ENCODE peak calls at places on chromosomes 2 and 18, in five cellular contexts. One of them, this sample, is unnamed.

GRCh38 chr18:62549755-62550154 is 26.9 kb downstream of the ZCCHC2 start:
- DNase-seq in brain microvascular endothelial cell: no peak
- DNase-seq in heart left ventricle: no peak
- DNase-seq in colonic mucosa: no peak
- DNase-seq in OCI-LY7: no peak
- DNase-seq in this sample: no peak

GRCh38 chr2:236825989-236826510 is 256.4 kb downstream of the ACKR3 start:
- DNase-seq in brain microvascular endothelial cell: no peak
- DNase-seq in heart left ventricle: no peak
- DNase-seq in OCI-LY7: no peak
- DNase-seq in colonic mucosa: no peak
- DNase-seq in this sample: no peak

GRCh38 chr2:165161510-165161909 is 42.3 kb downstream of the SCN3A start:
- DNase-seq in brain microvascular endothelial cell: peak
- DNase-seq in heart left ventricle: no peak
- DNase-seq in OCI-LY7: no peak
- DNase-seq in colonic mucosa: no peak
- DNase-seq in this sample: no peak

GRCh38 chr18:63177822-63178525 is 141.6 kb downstream of the BCL2 start:
- DNase-seq in brain microvascular endothelial cell: no peak
- DNase-seq in OCI-LY7: no peak
- DNase-seq in heart left ventricle: no peak
- DNase-seq in colonic mucosa: peak
- DNase-seq in this sample: peak

GRCh38 chr18:51151568-51152511 is 45.6 kb downstream of the MEX3C start:
- DNase-seq in colonic mucosa: no peak
- DNase-seq in OCI-LY7: peak
- DNase-seq in heart left ventricle: no peak
- DNase-seq in brain microvascular endothelial cell: no peak
- DNase-seq in this sample: no peak

GRCh38 chr2:29025711-29026110 is 44.6 kb downstream of the TOGARAM2 start:
- DNase-seq in OCI-LY7: no peak
- DNase-seq in heart left ventricle: no peak
- DNase-seq in brain microvascular endothelial cell: no peak
- DNase-seq in colonic mucosa: no peak
- DNase-seq in this sample: no peak

GRCh38 chr2:135494503-135494902 is 36.5 kb downstream of the ZRANB3 start:
- DNase-seq in heart left ventricle: no peak
- DNase-seq in OCI-LY7: no peak
- DNase-seq in colonic mucosa: no peak
- DNase-seq in brain microvascular endothelial cell: peak
- DNase-seq in this sample: no peak

GRCh38 chr2:32135409-32135808 is 30.3 kb upstream of the SLC30A6 start:
- DNase-seq in heart left ventricle: no peak
- DNase-seq in colonic mucosa: peak
- DNase-seq in OCI-LY7: peak
- DNase-seq in brain microvascular endothelial cell: peak
- DNase-seq in this sample: no peak

GRCh38 chr2:38146917-38147307 is 71.0 kb upstream of the CYP1B1 start:
- DNase-seq in heart left ventricle: peak
- DNase-seq in OCI-LY7: no peak
- DNase-seq in colonic mucosa: no peak
- DNase-seq in brain microvascular endothelial cell: peak
- DNase-seq in this sample: peak

GRCh38 chr2:207148025-207148424 is 17.7 kb downstream of the KLF7 start:
- DNase-seq in colonic mucosa: no peak
- DNase-seq in brain microvascular endothelial cell: no peak
- DNase-seq in heart left ventricle: no peak
- DNase-seq in OCI-LY7: no peak
- DNase-seq in this sample: no peak
- H3K27ac ChIP-seq in colonic mucosa: no peak
- H3K27ac ChIP-seq in brain microvascular endothelial cell: no peak
- H3K27ac ChIP-seq in heart left ventricle: no peak
- H3K27ac ChIP-seq in OCI-LY7: no peak
- H3K27ac ChIP-seq in this sample: no peak

GRCh38 chr2:180246281-180246680 is 239.2 kb upstream of the CWC22 start:
- DNase-seq in colonic mucosa: no peak
- DNase-seq in heart left ventricle: no peak
- DNase-seq in OCI-LY7: no peak
- DNase-seq in brain microvascular endothelial cell: no peak
- DNase-seq in this sample: no peak

GRCh38 chr2:180247658-180248057 is 240.6 kb upstream of the CWC22 start:
- DNase-seq in heart left ventricle: no peak
- DNase-seq in colonic mucosa: no peak
- DNase-seq in brain microvascular endothelial cell: no peak
- DNase-seq in OCI-LY7: no peak
- DNase-seq in this sample: no peak
- H3K27ac ChIP-seq in heart left ventricle: no peak
- H3K27ac ChIP-seq in colonic mucosa: no peak
- H3K27ac ChIP-seq in brain microvascular endothelial cell: no peak
- H3K27ac ChIP-seq in OCI-LY7: no peak
- H3K27ac ChIP-seq in this sample: no peak

DNA sequence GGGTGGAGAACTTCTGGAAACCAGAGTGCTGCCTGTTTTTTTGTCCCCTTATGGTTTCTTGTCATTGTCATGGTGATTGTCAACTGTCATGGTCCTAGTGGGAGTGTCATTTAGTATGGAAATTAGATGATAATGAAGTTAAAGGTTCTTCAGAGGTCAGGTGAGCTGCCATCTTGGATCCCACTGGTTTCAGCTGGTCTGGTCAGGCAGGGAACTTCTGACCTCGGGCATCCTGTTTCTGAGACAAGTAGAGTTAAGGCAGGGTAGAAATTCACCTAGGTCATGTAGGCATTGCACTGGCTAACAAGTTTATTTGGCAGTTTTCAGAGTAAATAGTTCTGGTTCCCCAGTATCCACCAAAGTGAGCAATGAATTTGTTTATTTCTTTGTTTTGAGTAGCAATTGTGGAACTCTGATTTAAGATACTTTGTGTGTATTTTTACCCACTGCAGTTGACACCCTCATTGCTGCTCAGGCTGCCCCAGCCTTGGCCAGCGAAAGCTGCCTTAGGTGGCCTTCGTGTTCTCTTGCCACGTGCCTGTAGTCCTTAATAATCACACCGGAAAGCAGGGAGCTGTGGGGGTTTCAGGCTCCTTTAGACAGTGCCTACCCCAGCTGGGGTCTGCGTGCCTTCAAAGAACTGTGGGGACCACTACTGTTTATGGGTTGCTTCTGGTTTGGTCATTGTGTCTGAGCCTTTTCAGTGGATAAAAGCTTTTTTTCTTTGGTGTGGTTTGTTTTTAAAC is 48.7 kb downstream of the NCK2 start:
- DNase-seq in colonic mucosa: no peak
- DNase-seq in OCI-LY7: no peak
- DNase-seq in heart left ventricle: no peak
- DNase-seq in brain microvascular endothelial cell: no peak
- DNase-seq in this sample: no peak
- H3K27ac ChIP-seq in colonic mucosa: no peak
- H3K27ac ChIP-seq in OCI-LY7: no peak
- H3K27ac ChIP-seq in heart left ventricle: no peak
- H3K27ac ChIP-seq in brain microvascular endothelial cell: no peak
- H3K27ac ChIP-seq in this sample: no peak

GRCh38 chr2:112752667-112753066 is 11.7 kb downstream of the CKAP2L start:
- DNase-seq in colonic mucosa: no peak
- DNase-seq in OCI-LY7: no peak
- DNase-seq in brain microvascular endothelial cell: no peak
- DNase-seq in heart left ventricle: no peak
- DNase-seq in this sample: no peak

GRCh38 chr2:112749755-112750559 is 14.5 kb downstream of the CKAP2L start:
- DNase-seq in heart left ventricle: peak
- DNase-seq in brain microvascular endothelial cell: peak
- DNase-seq in colonic mucosa: peak
- DNase-seq in OCI-LY7: peak
- DNase-seq in this sample: peak

GRCh38 chr2:112754562-112754961 is 9.8 kb downstream of the CKAP2L start:
- DNase-seq in colonic mucosa: no peak
- DNase-seq in heart left ventricle: no peak
- DNase-seq in OCI-LY7: no peak
- DNase-seq in brain microvascular endothelial cell: no peak
- DNase-seq in this sample: no peak

GRCh38 chr2:112751451-112752197 is 12.8 kb downstream of the CKAP2L start:
- DNase-seq in heart left ventricle: no peak
- DNase-seq in colonic mucosa: no peak
- DNase-seq in brain microvascular endothelial cell: no peak
- DNase-seq in OCI-LY7: no peak
- DNase-seq in this sample: no peak

GRCh38 chr2:112750560-112750843 is 13.9 kb downstream of the CKAP2L start:
- DNase-seq in heart left ventricle: no peak
- DNase-seq in brain microvascular endothelial cell: peak
- DNase-seq in OCI-LY7: no peak
- DNase-seq in colonic mucosa: no peak
- DNase-seq in this sample: no peak
- H3K27ac ChIP-seq in heart left ventricle: no peak
- H3K27ac ChIP-seq in brain microvascular endothelial cell: peak
- H3K27ac ChIP-seq in OCI-LY7: no peak
- H3K27ac ChIP-seq in colonic mucosa: no peak
- H3K27ac ChIP-seq in this sample: no peak

DNA sequence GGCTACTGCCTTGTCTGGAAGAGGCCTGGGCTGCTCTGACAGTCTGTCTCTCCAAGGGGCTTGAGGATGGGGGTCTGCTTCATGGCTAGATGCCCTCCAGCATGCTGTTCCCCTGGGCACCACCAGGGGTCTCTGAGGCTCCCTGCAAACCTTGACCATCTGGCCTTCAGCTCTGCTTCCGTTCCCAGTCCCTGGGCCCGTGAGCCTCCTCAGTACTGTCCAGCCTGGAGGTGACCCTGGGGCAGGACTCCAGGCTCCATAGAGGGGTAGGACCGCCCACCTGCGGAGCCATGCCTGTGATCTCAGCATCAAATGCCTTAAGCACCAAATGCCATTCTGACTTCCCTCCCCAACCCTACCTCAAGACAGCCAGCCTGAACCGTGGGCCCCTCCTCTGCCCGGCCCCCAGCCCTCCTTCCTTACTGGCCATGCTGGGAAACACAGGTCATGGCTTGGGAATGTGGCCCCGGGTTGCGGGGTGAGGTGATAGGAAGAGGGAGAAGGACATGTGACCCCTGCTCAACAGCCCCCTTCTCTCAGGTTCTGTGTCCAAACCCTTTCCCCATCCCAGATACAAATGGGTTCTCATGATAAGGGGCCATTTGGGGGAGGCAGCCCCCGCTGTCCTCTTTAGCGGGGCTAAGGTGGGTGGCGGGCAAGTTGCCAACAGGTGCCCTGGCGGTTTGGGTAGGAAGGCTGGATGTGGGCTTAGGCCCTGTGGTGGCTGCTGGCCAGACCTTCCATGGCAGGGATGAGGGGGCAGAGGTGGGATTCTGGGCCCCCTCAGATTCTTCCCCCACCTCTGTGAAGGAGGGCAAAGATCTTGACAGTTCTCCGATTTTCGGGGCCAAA is 25.0 kb downstream of the SPEG start:
- DNase-seq in OCI-LY7: peak
- DNase-seq in colonic mucosa: peak
- DNase-seq in brain microvascular endothelial cell: peak
- DNase-seq in heart left ventricle: peak
- DNase-seq in this sample: peak
- H3K27ac ChIP-seq in OCI-LY7: no peak
- H3K27ac ChIP-seq in colonic mucosa: no peak
- H3K27ac ChIP-seq in brain microvascular endothelial cell: no peak
- H3K27ac ChIP-seq in heart left ventricle: peak
- H3K27ac ChIP-seq in this sample: peak

GRCh38 chr2:69518836-69519235 is 81.6 kb upstream of the NFU1 start:
- DNase-seq in brain microvascular endothelial cell: no peak
- DNase-seq in colonic mucosa: peak
- DNase-seq in OCI-LY7: no peak
- DNase-seq in heart left ventricle: no peak
- DNase-seq in this sample: peak
- H3K27ac ChIP-seq in brain microvascular endothelial cell: no peak
- H3K27ac ChIP-seq in colonic mucosa: no peak
- H3K27ac ChIP-seq in OCI-LY7: no peak
- H3K27ac ChIP-seq in heart left ventricle: no peak
- H3K27ac ChIP-seq in this sample: no peak

GRCh38 chr18:60021556-60021955 is 121.8 kb downstream of the PMAIP1 start:
- DNase-seq in OCI-LY7: no peak
- DNase-seq in heart left ventricle: no peak
- DNase-seq in brain microvascular endothelial cell: no peak
- DNase-seq in colonic mucosa: no peak
- DNase-seq in this sample: no peak

GRCh38 chr18:60018801-60019462 is 119.1 kb downstream of the PMAIP1 start:
- DNase-seq in brain microvascular endothelial cell: peak
- DNase-seq in colonic mucosa: no peak
- DNase-seq in heart left ventricle: no peak
- DNase-seq in OCI-LY7: no peak
- DNase-seq in this sample: no peak

GRCh38 chr18:60022671-60023276 is 123.0 kb downstream of the PMAIP1 start:
- DNase-seq in colonic mucosa: no peak
- DNase-seq in brain microvascular endothelial cell: no peak
- DNase-seq in heart left ventricle: no peak
- DNase-seq in OCI-LY7: no peak
- DNase-seq in this sample: no peak

GRCh38 chr18:60019463-60019840 is 119.7 kb downstream of the PMAIP1 start:
- DNase-seq in OCI-LY7: no peak
- DNase-seq in colonic mucosa: no peak
- DNase-seq in heart left ventricle: no peak
- DNase-seq in brain microvascular endothelial cell: peak
- DNase-seq in this sample: no peak

DNA sequence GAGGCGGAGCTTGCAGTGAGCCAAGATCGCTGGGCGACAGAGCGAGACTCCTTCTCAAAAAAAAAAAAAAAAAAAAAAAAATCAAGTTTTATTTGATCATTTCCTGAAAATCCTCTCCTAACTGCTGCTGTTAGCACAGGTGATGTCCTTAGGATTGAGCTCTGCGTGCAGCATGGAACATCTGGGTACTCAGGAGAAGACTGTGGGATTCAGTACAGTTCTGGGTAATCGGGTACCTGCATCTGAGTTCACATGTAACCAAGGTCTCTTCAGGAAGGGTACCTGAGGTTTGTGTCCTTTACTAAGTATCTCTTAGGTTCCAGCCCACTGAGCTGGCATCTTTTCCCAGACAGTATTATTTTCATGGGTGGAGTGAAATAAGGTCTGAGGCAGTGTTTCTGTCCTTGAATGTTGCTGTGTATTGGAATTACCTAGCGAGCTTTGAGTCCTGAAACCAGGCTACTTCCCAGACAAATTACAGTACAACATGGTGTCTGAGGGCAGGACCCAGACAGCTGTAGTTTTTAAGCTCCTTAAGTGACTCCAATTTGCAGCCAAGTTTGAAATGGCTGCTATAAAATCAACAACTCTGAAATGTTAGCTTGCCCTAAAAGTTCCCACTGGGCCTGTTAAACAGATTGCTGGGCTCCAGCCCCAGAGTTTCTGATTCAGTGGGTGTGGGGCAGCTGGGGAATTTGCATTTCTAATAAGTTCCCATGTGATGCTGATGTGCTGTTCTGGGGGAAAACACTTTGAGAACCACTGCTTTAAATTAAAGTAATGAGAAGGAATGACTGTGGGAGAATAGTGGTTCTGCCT is 120.5 kb downstream of the PMAIP1 start:
- DNase-seq in brain microvascular endothelial cell: peak
- DNase-seq in heart left ventricle: no peak
- DNase-seq in colonic mucosa: no peak
- DNase-seq in OCI-LY7: no peak
- DNase-seq in this sample: no peak
- H3K27ac ChIP-seq in brain microvascular endothelial cell: no peak
- H3K27ac ChIP-seq in heart left ventricle: no peak
- H3K27ac ChIP-seq in colonic mucosa: no peak
- H3K27ac ChIP-seq in OCI-LY7: no peak
- H3K27ac ChIP-seq in this sample: no peak